ENCODE peak calls at places on chromosome 10, in five cellular contexts. B is fibroblast of lung, I is psoas muscle, M is PC-9, L is heart right ventricle. S is an unnamed sample.

GRCh38 chr10:81724431-81724830 is 150.6 kb upstream of the NRG3 start:
- DNase-seq in B (no peak), I (no peak), M (no peak), L (no peak), S (no peak)

GRCh38 chr10:113746188-113746950 is 5.1 kb upstream of the PLEKHS1 start:
- DNase-seq in B (no peak), I (no peak), M (peak; percentile 39), L (no peak), S (peak; percentile 98)

GRCh38 chr10:117165557-117166419 is 27.7 kb upstream of the VAX1 start:
- DNase-seq in B (peak; percentile 30), I (peak; percentile 30), M (no peak), L (peak; percentile 42), S (peak; percentile 14)

GRCh38 chr10:100636848-100637553 is 101.3 kb downstream of the HIF1AN start:
- DNase-seq in B (no peak), I (no peak), M (no peak), L (no peak), S (no peak)

GRCh38 chr10:131924982-131925649 is 24.3 kb downstream of the PPP2R2D start:
- DNase-seq in B (no peak), I (no peak), M (peak; percentile 55), L (no peak), S (no peak)

GRCh38 chr10:7529638-7530037 is 118.8 kb upstream of the SFMBT2 start:
- DNase-seq in B (no peak), I (no peak), M (no peak), L (no peak), S (no peak)

GRCh38 chr10:11179231-11180105 is 161.8 kb downstream of the CELF2 start:
- DNase-seq in B (no peak), I (no peak), M (no peak), L (no peak), S (no peak)

GRCh38 chr10:62454696-62455451 is 80.7 kb downstream of the ZNF365 start:
- DNase-seq in B (peak; percentile 46), I (peak; percentile 43), M (peak; percentile 81), L (peak; percentile 21), S (no peak)

GRCh38 chr10:4981722-4982471 is 18.7 kb downstream of the AKR1C1 start:
- DNase-seq in B (peak; percentile 46), I (no peak), M (peak; percentile 75), L (no peak), S (peak; percentile 91)

GRCh38 chr10:59387951-59388431 is 25.6 kb upstream of the FAM13C start:
- DNase-seq in B (peak; percentile 96), I (no peak), M (no peak), L (no peak), S (no peak)

GRCh38 chr10:120948889-120949382 is 97.8 kb downstream of the WDR11 start:
- DNase-seq in B (peak; percentile 63), I (peak; percentile 66), M (no peak), L (peak; percentile 75), S (peak; percentile 54)

GRCh38 chr10:49290607-49291006 is 8.4 kb upstream of the C10orf71 start:
- DNase-seq in B (no peak), I (no peak), M (no peak), L (no peak), S (no peak)

GRCh38 chr10:96415896-96416554 is 57.2 kb upstream of the OPALIN start:
- DNase-seq in B (no peak), I (no peak), M (no peak), L (no peak), S (no peak)

GRCh38 chr10:43229208-43230061 is 37.4 kb downstream of the RASGEF1A start:
- DNase-seq in B (no peak), I (peak; percentile 22), M (no peak), L (no peak), S (peak; percentile 14)

GRCh38 chr10:77192402-77192801 is 445.2 kb downstream of the KCNMA1 start:
- DNase-seq in B (no peak), I (no peak), M (no peak), L (no peak), S (no peak)

GRCh38 chr10:93541402-93542357 is 24.8 kb upstream of the FFAR4 start:
- DNase-seq in B (peak; percentile 51), I (peak; percentile 40), M (no peak), L (peak; percentile 41), S (peak; percentile 65)

GRCh38 chr10:90930971-90931841 is 10.3 kb upstream of the ANKRD1 start:
- DNase-seq in B (peak; percentile 68), I (peak; percentile 32), M (peak; percentile 96), L (peak; percentile 55), S (no peak)

DNA sequence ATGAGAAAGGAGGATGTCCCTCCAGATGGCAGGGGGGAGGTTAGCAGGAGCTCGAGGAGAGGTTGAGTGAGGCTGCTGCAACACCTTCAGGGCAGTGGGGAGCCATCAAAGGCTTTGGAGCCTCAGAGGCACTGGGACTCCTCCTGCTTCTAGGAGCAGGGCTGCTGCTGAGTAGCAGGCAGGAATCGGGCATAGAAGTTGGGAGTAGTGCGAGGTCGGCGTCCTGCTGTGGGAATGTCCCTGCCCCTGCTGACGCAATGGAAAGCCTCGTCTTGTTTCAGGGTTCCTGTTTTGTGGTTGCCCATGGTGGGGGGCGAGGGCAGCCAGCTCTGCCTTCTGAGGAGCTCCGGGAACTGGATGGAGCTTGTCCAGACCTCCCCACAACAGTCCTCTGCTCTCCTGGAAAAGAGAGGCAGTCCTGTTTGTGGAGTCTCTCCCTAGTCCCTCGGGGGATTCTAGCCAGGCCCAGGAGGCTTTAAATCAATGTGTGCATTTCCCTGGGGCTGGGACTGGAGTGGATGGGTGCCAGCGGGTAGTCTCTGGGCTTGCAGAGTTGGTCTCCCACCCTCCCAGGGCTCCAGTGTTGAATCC is 98.8 kb upstream of the PPIF start:
- DNase-seq in B (no peak), I (no peak), M (no peak), L (peak; percentile 45), S (no peak)
- H3K4me1 ChIP-seq in B (peaks cover 25% of the 10 kb centered on the region), I (peaks cover 57% of the 10 kb centered on the region), M (no peaks in the 10 kb centered on the region), L (peaks cover 90% of the 10 kb centered on the region), S (no peaks in the 10 kb centered on the region)

GRCh38 chr10:89707372-89707771 is 6.0 kb downstream of the KIF20B start:
- DNase-seq in B (no peak), I (no peak), M (no peak), L (no peak), S (no peak)
- H3K4me3 ChIP-seq in B (no peak overlapping the region), I (no peak overlapping the region), M (no peak overlapping the region), L (no peak overlapping the region), S (no peak overlapping the region)

DNA sequence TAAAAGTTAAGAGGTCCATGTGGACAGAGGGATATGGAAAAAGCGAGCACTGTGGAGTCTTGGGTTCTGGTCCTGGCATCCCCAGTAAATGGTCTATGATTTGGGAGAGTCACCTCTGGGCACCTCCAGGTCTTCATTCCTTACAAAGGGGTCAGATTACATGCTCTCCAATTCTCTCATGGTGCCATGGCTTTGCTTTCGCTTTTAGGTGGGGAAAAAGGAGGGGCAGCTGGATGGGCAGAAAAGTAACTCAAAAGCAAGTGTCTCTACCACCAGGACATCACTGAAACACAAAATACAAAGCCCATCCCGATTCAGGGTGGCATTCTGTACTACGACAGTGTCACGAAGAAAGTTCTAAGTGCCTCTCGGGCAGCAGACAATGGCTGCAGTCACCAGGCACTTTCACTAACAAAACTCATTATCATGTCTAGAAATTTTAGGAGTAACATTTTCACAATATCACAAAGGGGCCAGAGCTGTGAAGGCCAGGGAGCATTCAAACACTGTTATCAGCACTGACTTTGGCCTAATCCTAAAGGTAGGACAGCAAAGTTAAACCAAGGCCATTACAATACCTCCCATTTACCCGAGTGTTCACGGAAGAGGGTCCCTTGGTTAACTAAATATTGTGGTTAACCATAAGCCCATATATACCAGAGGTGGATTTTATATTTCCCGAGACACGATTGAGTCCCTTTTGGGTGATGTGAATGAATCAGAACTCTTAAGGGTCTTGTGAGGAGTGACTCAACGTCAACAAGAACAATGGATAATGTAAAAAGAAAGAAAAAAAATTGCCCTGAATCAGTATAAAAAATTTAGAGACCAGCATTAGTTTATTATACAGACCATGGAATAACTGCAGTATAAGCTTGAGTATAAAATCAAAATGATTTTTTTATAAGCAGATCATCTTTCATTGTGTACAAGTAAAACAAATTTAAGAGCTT is 2.5 kb downstream of the PSAP start:
- DNase-seq in B (no peak), I (no peak), M (peak; percentile 30), L (no peak), S (no peak)
- H3K27ac ChIP-seq in B (no peak overlapping the region), I (peak overlapping the region; percentile 97), M (no peak overlapping the region), L (no peak overlapping the region), S (no peak overlapping the region)

GRCh38 chr10:14740684-14741247 is 33.9 kb downstream of the FAM107B start:
- DNase-seq in B (no peak), I (no peak), M (no peak), L (no peak), S (no peak)
- H3K4me1 ChIP-seq in B (no peaks in the 10 kb centered on the region), I (no peaks in the 10 kb centered on the region), M (no peaks in the 10 kb centered on the region), L (peaks cover 37% of the 10 kb centered on the region), S (peaks cover 4% of the 10 kb centered on the region)

S was measured in small intestine.